ENCODE peak calls at places on chromosomes 12 and 14, in seven cellular contexts. U is GM13976, I is HFFc6, P is neural crest cell, G is GM12865, K is upper lobe of left lung, X is heart left ventricle. R is an unnamed sample.

GRCh38 chr12:110312581-110313360 is 31.7 kb downstream of the ATP2A2 start:
- DNase-seq in P (no peak), K (no peak), G (peak; percentile 9), I (peak; percentile 66), U (no peak), X (no peak), R (no peak)

GRCh38 chr12:128316981-128317526 is 50.1 kb downstream of the TMEM132C start:
- DNase-seq in X (no peak), U (no peak), G (no peak), K (no peak), P (no peak), I (no peak), R (no peak)

GRCh38 chr14:39417014-39417413 is 15.2 kb downstream of the FBXO33 start:
- DNase-seq in K (no peak), X (peak; percentile 46), I (peak; percentile 13), U (no peak), G (no peak), P (no peak), R (no peak)

GRCh38 chr12:88185988-88186387 is 43.9 kb downstream of the TMTC3 start:
- DNase-seq in U (peak; percentile 3), X (no peak), K (no peak), P (no peak), I (peak; percentile 60), G (peak; percentile 9), R (no peak)

GRCh38 chr14:101005447-101005846 is 101.9 kb upstream of the RTL1 start:
- DNase-seq in X (no peak), I (no peak), U (no peak), G (no peak), K (no peak), P (no peak), R (no peak)

GRCh38 chr14:65137648-65138317 is 35.5 kb upstream of the MAX start:
- DNase-seq in I (no peak), U (no peak), X (peak; percentile 30), K (no peak), P (no peak), G (no peak), R (no peak)

GRCh38 chr12:78293039-78293686 is 462.5 kb downstream of the NAV3 start:
- DNase-seq in K (no peak), I (peak; percentile 8), U (no peak), X (no peak), G (no peak), P (no peak), R (no peak)

GRCh38 chr14:38185661-38186060 is 22.0 kb upstream of the SSTR1 start:
- DNase-seq in I (no peak), G (no peak), K (no peak), X (no peak), P (no peak), U (no peak), R (no peak)

GRCh38 chr12:48000878-48001321 is 3.4 kb downstream of the COL2A1 start:
- DNase-seq in K (no peak), X (no peak), U (no peak), I (peak; percentile 72), G (no peak), P (no peak), R (peak; percentile 16)

GRCh38 chr14:22837750-22838538 is 1.6 kb downstream of the MMP14 start:
- DNase-seq in K (no peak), U (peak; percentile 34), P (no peak), I (peak; percentile 42), X (peak; percentile 52), G (no peak), R (no peak)

GRCh38 chr14:77458249-77458950 is 507 bp downstream of the AHSA1 start:
- DNase-seq in G (peak; percentile 49), P (peak; percentile 14), I (peak; percentile 25), K (no peak), X (no peak), U (peak; percentile 33), R (no peak)

GRCh38 chr14:77459072-77459723 is 1.3 kb downstream of the AHSA1 start:
- DNase-seq in X (peak; percentile 48), G (peak; percentile 83), I (peak; percentile 68), U (peak; percentile 69), K (no peak), P (peak; percentile 61), R (no peak)

GRCh38 chr14:77457522-77458248 is at the start of the genes AHSA1 and VIPAS39:
- DNase-seq in U (peak; percentile 92), X (peak; percentile 97), I (peak; percentile 99), G (peak; percentile 99), P (peak; percentile 81), K (peak; percentile 91), R (peak; percentile 96)

GRCh38 chr14:77455966-77456640 is 1.3 kb downstream of the VIPAS39 start:
- DNase-seq in G (no peak), I (no peak), P (no peak), K (no peak), X (no peak), U (no peak), R (no peak)

DNA sequence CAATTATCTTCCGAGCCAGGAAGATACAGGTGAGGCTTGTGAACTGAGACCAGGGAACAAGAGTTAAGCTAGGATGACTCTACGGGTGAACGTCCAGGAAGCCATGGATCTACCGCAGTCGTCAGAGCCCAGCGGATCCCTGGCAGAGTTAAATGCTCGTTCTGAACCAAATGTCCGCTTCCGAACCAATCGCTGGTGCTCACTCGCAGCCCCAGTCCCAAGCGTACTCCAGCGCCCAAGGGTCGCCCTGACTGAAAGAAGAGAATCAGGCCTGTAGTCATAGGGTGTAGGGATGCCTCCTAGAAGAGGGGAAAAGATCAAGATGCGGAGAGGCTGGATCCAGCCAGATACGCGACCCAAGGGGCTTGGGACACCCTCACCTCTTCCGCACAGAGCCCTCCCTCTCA is 283 bp downstream of the VIPAS39 start:
- DNase-seq in U (no peak), P (no peak), X (no peak), G (no peak), K (no peak), I (no peak), R (no peak)
- TF ChIP-seq CTCF in U (no peak), P (no peak), X (no peak), G (no peak), K (no peak), I (no peak), R (no peak)

GRCh38 chr12:75977952-75978671 is 53.5 kb downstream of the PHLDA1 start:
- DNase-seq in U (peak; percentile 70), P (peak; percentile 32), G (peak; percentile 85), I (peak; percentile 100), X (peak; percentile 63), K (no peak), R (peak; percentile 98)

GRCh38 chr12:75975692-75976091 is 55.9 kb downstream of the PHLDA1 start:
- DNase-seq in K (no peak), I (no peak), P (no peak), G (no peak), X (no peak), U (no peak), R (no peak)

GRCh38 chr12:75977590-75977951 is 54.0 kb downstream of the PHLDA1 start:
- DNase-seq in G (no peak), X (no peak), I (no peak), U (no peak), K (no peak), P (no peak), R (no peak)

GRCh38 chr12:75976113-75976512 is 55.5 kb downstream of the PHLDA1 start:
- DNase-seq in I (no peak), G (no peak), X (no peak), U (no peak), P (no peak), K (no peak), R (no peak)

DNA sequence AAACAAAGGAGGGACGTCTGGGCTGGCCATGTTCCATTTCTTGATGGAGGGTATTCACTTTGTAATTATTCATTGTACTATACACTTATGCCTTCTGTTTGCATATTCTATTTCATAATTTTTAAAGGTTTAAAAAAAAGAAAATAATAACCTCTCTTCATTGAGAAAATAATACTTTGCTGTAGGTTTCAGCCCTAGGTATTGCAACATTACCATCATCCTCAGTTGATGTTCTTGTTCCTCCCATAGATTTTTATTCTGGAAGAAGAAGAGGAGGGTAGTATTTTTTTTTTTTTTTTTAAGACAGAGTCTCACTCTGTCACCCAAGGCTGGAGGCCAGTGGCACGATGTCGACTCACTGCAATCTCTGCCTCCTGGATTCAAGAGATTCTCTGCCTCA is 54.7 kb downstream of the PHLDA1 start:
- DNase-seq in G (no peak), X (no peak), I (no peak), P (no peak), U (no peak), K (no peak), R (no peak)
- TF ChIP-seq CTCF in G (no peak), X (no peak), I (no peak), P (no peak), U (no peak), K (no peak), R (no peak)

DNA sequence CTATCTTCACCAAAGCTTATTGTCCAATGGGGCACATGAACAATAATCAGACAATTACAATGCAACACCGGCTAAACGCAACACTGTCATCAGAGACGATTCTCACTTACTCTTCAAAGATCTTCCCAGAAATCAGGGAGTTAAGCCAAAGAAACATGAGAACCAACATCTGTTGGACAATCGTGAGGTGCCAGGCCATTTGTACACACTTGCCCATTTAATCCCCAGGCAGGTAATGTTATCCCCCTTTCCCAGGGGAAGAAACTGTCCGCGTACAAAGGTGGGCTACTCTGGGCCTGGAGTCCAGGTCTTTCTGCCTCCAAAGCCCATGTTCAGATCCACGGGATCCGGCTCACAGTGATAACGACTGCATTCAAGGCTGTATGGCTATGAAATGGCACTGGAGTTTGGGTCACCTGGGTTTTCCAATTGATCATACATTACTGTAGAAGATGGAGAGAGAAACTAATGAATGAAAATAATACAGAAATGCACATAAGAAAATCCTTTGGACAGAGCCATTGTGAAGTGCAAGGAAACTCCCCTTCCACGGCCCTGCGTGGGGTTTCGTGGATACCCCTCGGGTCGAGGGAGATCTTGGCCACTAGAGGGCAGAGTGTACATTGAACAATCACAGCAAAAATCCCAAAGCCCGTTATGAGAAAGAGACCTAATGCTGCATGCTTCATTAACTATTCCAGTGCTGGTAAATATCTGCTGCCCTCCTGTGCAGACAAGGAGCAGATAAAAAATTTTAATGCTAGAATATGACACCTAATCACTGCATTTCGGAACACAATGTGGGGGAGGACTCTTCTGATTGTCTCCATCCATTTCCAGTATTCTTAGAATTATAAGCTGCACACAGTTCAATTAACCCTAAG is 111.4 kb downstream of the EGLN3 start:
- DNase-seq in U (peak; percentile 63), I (peak; percentile 32), G (peak; percentile 51), X (peak; percentile 48), P (peak; percentile 53), K (no peak), R (no peak)
- TF ChIP-seq CTCF in U (peak; percentile 68), I (peak; percentile 92), G (peak; percentile 68), X (peak; percentile 95), P (peak; percentile 89), K (peak; percentile 76), R (peak; percentile 81)

DNA sequence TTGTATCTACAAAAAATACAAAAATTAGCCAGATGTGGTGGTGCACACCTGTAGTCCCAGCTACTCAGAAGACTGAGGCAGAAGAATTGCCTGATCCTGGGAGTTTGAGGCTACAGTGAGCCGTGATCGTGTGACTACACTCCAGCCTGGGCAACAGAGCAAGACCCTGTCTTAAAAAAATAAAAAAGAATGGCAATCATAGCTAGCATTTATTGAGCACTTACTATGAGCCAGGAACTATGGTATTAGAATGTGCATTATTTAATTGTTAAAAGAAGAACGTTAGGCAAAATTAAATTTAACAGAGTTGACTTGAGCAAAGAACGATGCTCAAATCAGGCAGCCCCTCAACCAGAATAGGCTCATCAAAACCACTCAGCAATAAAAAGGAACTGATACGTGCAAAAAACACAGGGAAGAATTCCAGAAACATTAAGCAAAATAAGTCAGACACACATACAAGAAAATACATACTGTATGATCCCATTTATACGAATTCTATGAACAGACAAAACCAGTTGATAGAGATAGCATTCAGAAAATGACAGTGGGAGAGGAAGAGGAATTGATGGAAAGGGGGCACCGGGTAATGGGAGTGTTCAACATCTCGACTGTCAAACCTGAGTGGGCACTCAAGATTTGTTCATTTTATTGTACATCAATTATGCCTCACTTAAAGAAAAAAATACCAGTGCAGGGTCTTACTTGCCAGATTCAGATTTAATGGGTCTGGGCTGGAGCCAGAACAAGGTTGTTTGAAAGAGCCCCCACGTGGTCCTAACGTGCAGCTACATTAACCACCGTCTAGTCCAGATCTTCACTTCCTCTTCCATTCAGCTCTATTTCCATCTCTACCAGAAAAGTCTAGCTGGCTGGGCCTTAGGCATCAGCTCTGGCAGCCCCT is 8.0 kb downstream of the SCNN1A start:
- DNase-seq in I (no peak), P (no peak), X (no peak), G (peak; percentile 63), U (peak; percentile 82), K (no peak), R (no peak)
- TF ChIP-seq CTCF in I (peak; percentile 47), P (peak; percentile 31), X (peak; percentile 27), G (peak; percentile 20), U (peak; percentile 23), K (peak; percentile 27), R (peak; percentile 26)

R was measured in BJ.